ENCODE peak calls at places on chromosomes 1 and 21, in five cellular contexts. G, Y, M, C and B are unnamed samples.

GRCh38 chr1:230191079-230191478 is 124.0 kb downstream of the GALNT2 start:
- DNase-seq in G (peak; percentile 45), M (no peak), C (no peak), Y (peak; percentile 29), B (peak; percentile 17)

GRCh38 chr1:226816585-226816984 is 53.8 kb upstream of the PSEN2 start:
- DNase-seq in Y (no peak), C (peak; percentile 66), G (no peak), M (no peak), B (no peak)

GRCh38 chr1:168261390-168261789 is 19.3 kb upstream of the TBX19 start:
- DNase-seq in G (no peak), C (peak; percentile 65), Y (no peak), M (no peak), B (no peak)

GRCh38 chr1:68317543-68317942 is 85.2 kb upstream of the WLS start:
- DNase-seq in C (no peak), G (no peak), Y (no peak), M (no peak), B (no peak)

GRCh38 chr1:241109039-241109438 is 248.0 kb downstream of the RGS7 start:
- DNase-seq in C (no peak), Y (no peak), M (no peak), G (no peak), B (no peak)

GRCh38 chr21:15134711-15135110 is 69.9 kb upstream of the NRIP1 start:
- DNase-seq in Y (no peak), G (peak; percentile 25), C (no peak), M (no peak), B (no peak)

GRCh38 chr1:236795757-236796719 is 946 bp downstream of the MTR start:
- DNase-seq in C (peak; percentile 6), M (no peak), Y (no peak), G (no peak), B (peak; percentile 8)

GRCh38 chr1:10459185-10459584 is 9.4 kb downstream of the CORT start:
- DNase-seq in Y (no peak), G (no peak), C (peak; percentile 46), M (no peak), B (no peak)

GRCh38 chr21:41589620-41590175 is 81.7 kb upstream of the TMPRSS2 start:
- DNase-seq in G (no peak), Y (no peak), M (no peak), C (no peak), B (no peak)

GRCh38 chr1:42992043-42992697 is 33.5 kb upstream of the SLC2A1 start:
- DNase-seq in M (no peak), C (no peak), Y (no peak), G (no peak), B (no peak)

GRCh38 chr21:22552390-22552789 is 1554.2 kb downstream of the NCAM2 start:
- DNase-seq in M (no peak), C (no peak), Y (no peak), G (no peak), B (no peak)

GRCh38 chr1:167517535-167518330 is 596 bp downstream of the CD247 start:
- DNase-seq in C (no peak), G (no peak), Y (no peak), M (peak; percentile 74), B (no peak)